ENCODE peak calls at places on chromosomes 5 and 9, in five cellular contexts. E, N, S, Y and W are unnamed samples.

GRCh38 chr9:122055668-122056067 is 37.4 kb downstream of the TTLL11 start:
- DNase-seq in E (no peak), N (no peak), S (no peak), Y (no peak), W (no peak)

GRCh38 chr9:113219972-113220371 is 1.1 kb downstream of the FKBP15 start:
- DNase-seq in E (no peak), N (no peak), S (no peak), Y (no peak), W (no peak)

GRCh38 chr5:5270958-5271605 is 131.0 kb downstream of the ADAMTS16 start:
- DNase-seq in E (no peak), N (peak), S (peak), Y (peak), W (peak)

GRCh38 chr9:2229109-2229733 is 214.1 kb downstream of the SMARCA2 start:
- DNase-seq in E (no peak), N (no peak), S (no peak), Y (no peak), W (no peak)

GRCh38 chr5:86679529-86679928 is 61.8 kb downstream of the COX7C start:
- DNase-seq in E (no peak), N (peak), S (peak), Y (peak), W (no peak)

GRCh38 chr5:178677429-178677828 is 50.6 kb upstream of the CLK4 start:
- DNase-seq in E (no peak), N (no peak), S (no peak), Y (no peak), W (no peak)

GRCh38 chr5:34510002-34510401 is 146.1 kb upstream of the RAI14 start:
- DNase-seq in E (no peak), N (no peak), S (no peak), Y (no peak), W (no peak)

GRCh38 chr9:111740739-111741138 is 54.0 kb downstream of the SHOC1 start:
- DNase-seq in E (no peak), N (no peak), S (no peak), Y (no peak), W (no peak)

GRCh38 chr5:75021229-75021628 is 31.1 kb downstream of the GCNT4 start:
- DNase-seq in E (no peak), N (no peak), S (no peak), Y (no peak), W (no peak)

GRCh38 chr5:164303646-164304225 is 798.3 kb downstream of the MAT2B start:
- DNase-seq in E (no peak), N (no peak), S (no peak), Y (no peak), W (no peak)

GRCh38 chr9:132854832-132855231 is 23.3 kb downstream of the AK8 start:
- DNase-seq in E (no peak), N (no peak), S (no peak), Y (no peak), W (no peak)

GRCh38 chr5:142016576-142016975 is 3.7 kb upstream of the GNPDA1 start:
- DNase-seq in E (no peak), N (no peak), S (no peak), Y (no peak), W (no peak)

GRCh38 chr5:123610665-123611406 is 98.9 kb downstream of the CSNK1G3 start:
- DNase-seq in E (no peak), N (no peak), S (no peak), Y (peak), W (no peak)

GRCh38 chr9:136140046-136140445 is 21.4 kb upstream of the TMEM250 start:
- DNase-seq in E (no peak), N (no peak), S (peak), Y (no peak), W (no peak)

GRCh38 chr9:78038620-78039300 is 7.1 kb upstream of the GNAQ start:
- DNase-seq in E (no peak), N (no peak), S (no peak), Y (no peak), W (no peak)

GRCh38 chr5:8827701-8828100 is 718.2 kb downstream of the SEMA5A start:
- DNase-seq in E (no peak), N (no peak), S (no peak), Y (no peak), W (no peak)

GRCh38 chr9:133538851-133539250 is 4.3 kb downstream of the ADAMTSL2 start:
- DNase-seq in E (no peak), N (no peak), S (no peak), Y (no peak), W (no peak)

GRCh38 chr9:124849801-124850200 is 3.5 kb upstream of the WDR38 start:
- DNase-seq in E (no peak), N (peak), S (no peak), Y (no peak), W (no peak)

GRCh38 chr5:152246401-152246800 is 158.7 kb downstream of the NMUR2 start:
- DNase-seq in E (no peak), N (no peak), S (no peak), Y (no peak), W (no peak)

GRCh38 chr9:136439550-136440408 is at the start of gene INPP5E:
- DNase-seq in E (no peak), N (peak), S (peak), Y (peak), W (peak)

GRCh38 chr5:176438959-176439757 is 9.0 kb upstream of the FAF2 start:
- DNase-seq in E (no peak), N (no peak), S (no peak), Y (no peak), W (no peak)

GRCh38 chr5:74492230-74492629 is 148.3 kb downstream of the ENC1 start:
- DNase-seq in E (no peak), N (no peak), S (no peak), Y (no peak), W (no peak)

GRCh38 chr9:98860871-98861293 is 53.4 kb downstream of the GALNT12 start:
- DNase-seq in E (no peak), N (peak), S (no peak), Y (peak), W (no peak)
- TF ChIP-seq POLR2AphosphoS5 in E (peak), N (no peak), S (no peak), Y (no peak), W (no peak)

DNA sequence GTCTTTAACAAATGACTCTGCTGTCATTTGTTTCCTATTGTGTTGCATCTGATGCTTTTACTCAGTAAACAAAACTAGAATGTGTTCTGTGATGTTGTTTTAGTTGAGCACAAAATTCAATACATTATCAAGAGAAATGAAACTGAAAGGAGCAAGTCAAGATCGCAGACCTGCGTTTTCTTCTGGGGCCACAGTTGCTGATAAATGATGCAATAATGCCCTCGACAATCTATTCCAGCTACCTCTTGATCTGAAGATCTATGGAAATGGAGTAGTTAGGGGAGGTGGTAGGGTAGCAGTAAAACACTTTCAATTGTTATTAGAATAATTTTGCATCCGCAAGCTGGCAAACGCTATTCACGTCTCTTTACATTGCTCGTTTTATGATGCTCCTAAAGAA is 1.7 kb downstream of the ZNF366 start:
- DNase-seq in E (no peak), N (no peak), S (no peak), Y (no peak), W (no peak)
- H3K27ac ChIP-seq in E (peak), N (peak), S (peak), Y (no peak), W (peak)

DNA sequence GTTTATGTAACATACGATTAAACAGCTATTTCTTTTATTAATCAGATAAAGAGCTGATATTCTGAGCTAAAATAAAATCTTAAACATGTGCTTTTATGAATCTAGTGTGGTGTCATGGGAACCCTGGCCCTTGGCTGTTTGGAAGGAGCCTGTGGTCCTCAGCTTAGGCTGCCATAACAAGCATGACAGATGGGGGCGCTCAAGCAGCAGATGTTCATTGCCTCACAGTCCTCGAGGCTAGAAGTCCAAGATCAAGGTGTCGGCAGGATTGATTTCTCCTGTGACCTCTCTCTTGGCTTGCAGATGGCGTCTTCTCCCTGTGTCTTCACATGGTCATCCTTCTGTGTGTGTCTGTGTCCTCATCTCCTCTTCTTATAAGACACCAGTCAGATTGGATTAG is 448.2 kb downstream of the GADD45G start:
- DNase-seq in E (no peak), N (no peak), S (no peak), Y (no peak), W (no peak)
- TF ChIP-seq CTCF in E (no peak), N (no peak), S (no peak), Y (peak), W (no peak)

GRCh38 chr9:72211047-72211446 is 61.8 kb downstream of the GDA start:
- DNase-seq in E (no peak), N (no peak), S (no peak), Y (no peak), W (no peak)
- TF ChIP-seq POLR2AphosphoS5 in E (no peak), N (no peak), S (no peak), Y (no peak), W (no peak)

GRCh38 chr9:130021123-130021522 is 21.9 kb downstream of the FNBP1 start:
- DNase-seq in E (no peak), N (no peak), S (no peak), Y (no peak), W (no peak)
- H3K27ac ChIP-seq in E (no peak), N (peak), S (no peak), Y (no peak), W (no peak)

GRCh38 chr5:143685416-143685815 is 126.5 kb upstream of the HMHB1 start:
- DNase-seq in E (no peak), N (no peak), S (no peak), Y (no peak), W (no peak)
- TF ChIP-seq CTCF in E (no peak), N (no peak), S (peak), Y (peak), W (no peak)